ENCODE peak calls at places on chromosomes 1 and 21, in six cellular contexts. K is cardiac muscle cell; U is effector memory CD4-positive, alpha-beta T cell; G is endothelial cell of umbilical vein; Z is adipocyte; C is sigmoid colon. N is an unnamed sample.

GRCh38 chr1:186715887-186716809 is 35.9 kb upstream of the PTGS2 start:
- DNase-seq in K (no peak), U (no peak), G (no peak), Z (peak; percentile 70), C (no peak), N (no peak)

GRCh38 chr1:147062951-147063350 is 109.3 kb downstream of the PRKAB2 start:
- DNase-seq in K (peak; percentile 20), U (no peak), G (no peak), Z (peak; percentile 9), C (no peak), N (no peak)

GRCh38 chr1:44707959-44708831 is 22.8 kb downstream of the RNU5D-1 start:
- DNase-seq in K (peak; percentile 71), U (no peak), G (peak; percentile 61), Z (peak; percentile 82), C (no peak), N (no peak)

GRCh38 chr1:156559797-156560112 is 12.6 kb downstream of the IQGAP3 start:
- DNase-seq in K (no peak), U (no peak), G (no peak), Z (no peak), C (peak; percentile 25), N (no peak)

GRCh38 chr1:25628741-25629421 is 12.3 kb downstream of the MAN1C1 start:
- DNase-seq in K (no peak), U (no peak), G (no peak), Z (no peak), C (no peak), N (no peak)

GRCh38 chr1:117365350-117366280 is 1.6 kb upstream of the MAN1A2 start:
- DNase-seq in K (peak; percentile 16), U (no peak), G (no peak), Z (peak; percentile 45), C (no peak), N (no peak)

GRCh38 chr1:30111431-30111830 is 612.0 kb downstream of the MATN1 start:
- DNase-seq in K (peak; percentile 63), U (no peak), G (peak; percentile 18), Z (peak; percentile 84), C (no peak), N (no peak)

GRCh38 chr1:61124691-61125090 is 42.3 kb downstream of the NFIA start:
- DNase-seq in K (no peak), U (no peak), G (no peak), Z (no peak), C (peak; percentile 77), N (no peak)

GRCh38 chr1:116569776-116570357 is 959 bp downstream of the CD58 start:
- DNase-seq in K (peak; percentile 20), U (peak; percentile 46), G (no peak), Z (no peak), C (peak; percentile 72), N (no peak)

GRCh38 chr1:21313146-21313885 is 23.1 kb upstream of the ECE1 start:
- DNase-seq in K (no peak), U (no peak), G (peak; percentile 56), Z (peak; percentile 48), C (peak; percentile 84), N (no peak)

GRCh38 chr1:222620566-222620965 is 2.7 kb downstream of the MIA3 start:
- DNase-seq in K (no peak), U (no peak), G (no peak), Z (no peak), C (no peak), N (no peak)

GRCh38 chr21:29133241-29133640 is 2.8 kb downstream of the MAP3K7CL start:
- DNase-seq in K (no peak), U (no peak), G (no peak), Z (no peak), C (no peak), N (no peak)

GRCh38 chr1:117537291-117537920 is 68.4 kb upstream of the TENT5C start:
- DNase-seq in K (peak; percentile 2), U (no peak), G (no peak), Z (no peak), C (no peak), N (no peak)

GRCh38 chr1:100206301-100206700 is 28.2 kb upstream of the LRRC39 start:
- DNase-seq in K (no peak), U (no peak), G (no peak), Z (no peak), C (no peak), N (no peak)

GRCh38 chr1:198559362-198559761 is 18.9 kb upstream of the ATP6V1G3 start:
- DNase-seq in K (no peak), U (no peak), G (no peak), Z (no peak), C (no peak), N (no peak)

GRCh38 chr1:24981632-24982007 is 51.5 kb upstream of the RUNX3 start:
- DNase-seq in K (no peak), U (no peak), G (no peak), Z (no peak), C (no peak), N (no peak)

DNA sequence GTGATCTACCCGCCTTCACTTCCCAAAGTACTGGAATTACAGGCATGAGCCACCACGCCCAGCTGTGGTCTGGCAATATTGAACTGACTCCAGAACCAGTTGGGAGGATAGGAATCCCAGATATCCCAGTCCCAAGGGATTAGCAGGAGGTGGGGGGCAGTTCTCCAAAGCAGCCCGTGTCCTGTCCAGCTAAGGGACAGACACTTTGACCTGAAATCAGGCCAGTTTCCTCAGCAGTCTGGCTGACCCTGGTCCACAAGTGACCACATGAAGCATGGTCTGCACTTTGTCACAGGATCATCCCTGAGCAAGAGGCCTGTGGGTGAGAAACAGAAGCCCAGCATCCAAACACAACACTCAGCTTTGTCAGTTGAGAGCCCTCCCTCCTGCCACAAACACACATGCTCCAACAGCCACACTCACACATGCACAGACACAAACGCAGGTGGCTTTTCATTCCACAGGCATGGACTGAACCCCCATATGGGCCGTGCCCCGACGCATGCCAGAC is 2.7 kb upstream of the FDPS start:
- DNase-seq in K (peak; percentile 50), U (no peak), G (no peak), Z (no peak), C (no peak), N (no peak)
- H3K4me3 ChIP-seq in K (no peak overlapping the region), U (no peak overlapping the region), G (no peak overlapping the region), Z (no peak overlapping the region), C (no peak overlapping the region), N (no peak overlapping the region)

DNA sequence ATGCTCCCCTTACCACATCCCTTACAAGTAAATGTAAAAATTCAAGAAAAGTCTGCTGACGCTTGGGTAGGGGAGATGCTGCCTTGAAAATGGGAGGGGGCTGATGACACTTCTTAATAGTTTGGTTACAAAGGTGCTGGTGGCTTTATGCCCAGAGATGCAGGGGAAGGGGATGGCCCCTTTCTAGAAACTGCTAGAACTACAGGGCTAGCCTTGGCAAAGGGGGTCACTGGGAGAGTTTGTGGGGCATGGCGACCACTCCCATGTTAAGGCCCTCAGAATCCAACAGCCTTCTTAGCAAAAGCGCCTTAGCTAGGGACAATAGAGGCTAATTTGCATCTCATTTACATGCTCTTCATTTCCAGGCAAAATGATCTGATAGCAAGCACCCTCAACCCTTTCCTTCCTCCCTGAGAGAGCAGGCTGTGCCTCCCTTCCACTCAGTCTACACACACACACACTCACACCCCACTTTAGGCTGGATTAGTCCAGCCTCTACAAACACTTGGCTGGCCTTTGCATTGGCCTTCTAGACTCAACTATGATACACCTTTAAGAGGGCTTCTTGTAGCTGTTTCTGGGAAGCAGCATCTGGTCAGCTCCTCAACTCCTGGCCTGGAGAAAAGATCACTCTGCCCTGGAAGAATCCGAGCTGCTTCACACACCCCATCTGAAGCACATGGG is 1.8 kb downstream of the SEMA6C start:
- DNase-seq in K (peak; percentile 16), U (no peak), G (no peak), Z (no peak), C (no peak), N (no peak)
- H3K4me3 ChIP-seq in K (peak overlapping the region; percentile 64), U (no peak overlapping the region), G (peak overlapping the region; percentile 81), Z (no peak overlapping the region), C (peak overlapping the region; percentile 82), N (no peak overlapping the region)

GRCh38 chr1:6348511-6349191 is 44.9 kb downstream of the ACOT7 start:
- DNase-seq in K (peak; percentile 88), U (peak; percentile 36), G (peak; percentile 75), Z (no peak), C (no peak), N (no peak)

GRCh38 chr1:6350416-6351088 is 43.0 kb downstream of the ACOT7 start:
- DNase-seq in K (no peak), U (no peak), G (no peak), Z (peak; percentile 28), C (peak; percentile 72), N (no peak)

GRCh38 chr1:6345460-6345859 is 48.1 kb downstream of the ACOT7 start:
- DNase-seq in K (no peak), U (no peak), G (no peak), Z (no peak), C (no peak), N (no peak)

GRCh38 chr1:6349254-6349943 is 44.2 kb downstream of the ACOT7 start:
- DNase-seq in K (no peak), U (no peak), G (no peak), Z (no peak), C (no peak), N (no peak)

DNA sequence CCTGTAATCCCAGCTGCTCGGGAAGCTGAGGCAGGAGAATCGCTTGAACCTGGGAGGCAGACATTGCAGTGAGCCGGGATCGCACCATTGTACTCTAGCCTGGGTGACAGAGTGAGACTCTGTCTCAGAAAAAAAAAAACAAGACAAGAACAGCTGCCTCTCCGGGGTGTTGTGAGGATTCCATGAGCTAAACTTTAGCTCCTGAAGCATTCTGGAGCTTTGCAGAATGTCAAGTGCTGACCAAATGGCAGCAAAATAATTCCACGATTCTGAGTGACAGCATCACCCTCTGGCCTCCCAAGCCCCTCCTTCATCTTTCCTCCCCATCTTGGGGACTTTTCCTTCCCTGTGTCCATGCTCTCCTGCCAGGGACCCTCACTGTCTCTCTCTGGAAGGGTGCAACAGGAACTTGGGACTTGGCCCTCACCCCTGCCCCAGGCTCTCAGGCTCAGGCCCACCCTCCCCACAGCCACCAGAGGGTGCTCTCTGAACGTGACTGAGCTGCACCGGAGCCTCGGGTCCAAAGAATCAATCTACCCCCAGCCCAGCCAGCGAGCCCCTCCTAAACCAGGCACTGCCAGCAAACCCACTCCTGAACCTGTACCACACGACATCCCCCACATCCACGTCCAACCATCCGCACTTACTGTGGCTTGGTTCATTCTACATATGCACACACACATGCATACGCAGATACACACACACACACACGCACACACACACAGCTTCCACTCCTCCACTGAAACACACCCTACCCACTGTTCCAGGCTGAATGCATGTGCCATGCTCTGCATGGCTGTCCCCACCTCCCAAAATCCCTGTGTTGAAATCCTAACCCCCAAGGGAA is 45.7 kb downstream of the ACOT7 start:
- DNase-seq in K (peak; percentile 48), U (peak; percentile 42), G (peak; percentile 49), Z (peak; percentile 32), C (no peak), N (no peak)
- H3K4me3 ChIP-seq in K (no peak overlapping the region), U (peak overlapping the region; percentile 26), G (no peak overlapping the region), Z (no peak overlapping the region), C (no peak overlapping the region), N (no peak overlapping the region)

GRCh38 chr1:192914092-192914491 is 105.3 kb downstream of the RGS2 start:
- DNase-seq in K (no peak), U (no peak), G (no peak), Z (no peak), C (no peak), N (no peak)

GRCh38 chr1:192914696-192915095 is 105.9 kb downstream of the RGS2 start:
- DNase-seq in K (no peak), U (no peak), G (no peak), Z (no peak), C (no peak), N (no peak)

GRCh38 chr1:192913683-192914082 is 104.8 kb downstream of the RGS2 start:
- DNase-seq in K (no peak), U (no peak), G (no peak), Z (no peak), C (no peak), N (no peak)

GRCh38 chr1:192920412-192920811 is 111.6 kb downstream of the RGS2 start:
- DNase-seq in K (no peak), U (no peak), G (no peak), Z (no peak), C (peak; percentile 76), N (no peak)

GRCh38 chr1:192918259-192918658 is 109.4 kb downstream of the RGS2 start:
- DNase-seq in K (no peak), U (no peak), G (no peak), Z (no peak), C (no peak), N (no peak)
- H3K4me3 ChIP-seq in K (no peak overlapping the region), U (no peak overlapping the region), G (no peak overlapping the region), Z (no peak overlapping the region), C (no peak overlapping the region), N (no peak overlapping the region)

N was measured in skeletal muscle cell.